ENCODE peak calls at places on chromosomes 3 and 15, in eight cellular contexts. One of them, this sample, is unnamed.

GRCh38 chr15:67087507-67088172 is 22.2 kb downstream of the SMAD3 start:
- DNase-seq in Calu3: no peak
- DNase-seq in stimulated activated effector memory CD8-positive, alpha-beta T cell treated with anti-CD3 and anti-CD28 coated beads, Interleukin-12 subunit alpha, Interleukin-12 subunit beta, amount 100 ng/mL, for 72 hours: no peak
- DNase-seq in mesothelial cell of epicardium: no peak
- DNase-seq in endothelial cell: no peak
- DNase-seq in lung: no peak
- DNase-seq in globus pallidus: no peak
- DNase-seq in NCI-H460: no peak
- DNase-seq in this sample: peak; percentile 65

GRCh38 chr3:61862614-61863289 is 301.4 kb downstream of the PTPRG start:
- DNase-seq in Calu3: no peak
- DNase-seq in stimulated activated effector memory CD8-positive, alpha-beta T cell treated with anti-CD3 and anti-CD28 coated beads, Interleukin-12 subunit alpha, Interleukin-12 subunit beta, amount 100 ng/mL, for 72 hours: no peak
- DNase-seq in mesothelial cell of epicardium: no peak
- DNase-seq in endothelial cell: no peak
- DNase-seq in lung: no peak
- DNase-seq in globus pallidus: no peak
- DNase-seq in NCI-H460: no peak
- DNase-seq in this sample: peak; percentile 18

GRCh38 chr15:64527263-64527984 is 67.0 kb downstream of the ZNF609 start:
- DNase-seq in Calu3: no peak
- DNase-seq in stimulated activated effector memory CD8-positive, alpha-beta T cell treated with anti-CD3 and anti-CD28 coated beads, Interleukin-12 subunit alpha, Interleukin-12 subunit beta, amount 100 ng/mL, for 72 hours: no peak
- DNase-seq in mesothelial cell of epicardium: no peak
- DNase-seq in endothelial cell: no peak
- DNase-seq in lung: no peak
- DNase-seq in globus pallidus: no peak
- DNase-seq in NCI-H460: peak; percentile 18
- DNase-seq in this sample: no peak

GRCh38 chr15:74318376-74319137 is 48.9 kb downstream of the CYP11A1 start:
- DNase-seq in Calu3: no peak
- DNase-seq in stimulated activated effector memory CD8-positive, alpha-beta T cell treated with anti-CD3 and anti-CD28 coated beads, Interleukin-12 subunit alpha, Interleukin-12 subunit beta, amount 100 ng/mL, for 72 hours: no peak
- DNase-seq in mesothelial cell of epicardium: no peak
- DNase-seq in endothelial cell: no peak
- DNase-seq in lung: no peak
- DNase-seq in globus pallidus: no peak
- DNase-seq in NCI-H460: no peak
- DNase-seq in this sample: no peak

GRCh38 chr3:85159376-85159775 is 200.6 kb downstream of the CADM2 start:
- DNase-seq in Calu3: no peak
- DNase-seq in stimulated activated effector memory CD8-positive, alpha-beta T cell treated with anti-CD3 and anti-CD28 coated beads, Interleukin-12 subunit alpha, Interleukin-12 subunit beta, amount 100 ng/mL, for 72 hours: no peak
- DNase-seq in mesothelial cell of epicardium: no peak
- DNase-seq in endothelial cell: no peak
- DNase-seq in lung: no peak
- DNase-seq in globus pallidus: no peak
- DNase-seq in NCI-H460: no peak
- DNase-seq in this sample: peak; percentile 42

GRCh38 chr3:185986201-185986600 is 48.4 kb upstream of the TRA2B start:
- DNase-seq in Calu3: no peak
- DNase-seq in stimulated activated effector memory CD8-positive, alpha-beta T cell treated with anti-CD3 and anti-CD28 coated beads, Interleukin-12 subunit alpha, Interleukin-12 subunit beta, amount 100 ng/mL, for 72 hours: no peak
- DNase-seq in mesothelial cell of epicardium: no peak
- DNase-seq in endothelial cell: no peak
- DNase-seq in lung: no peak
- DNase-seq in globus pallidus: no peak
- DNase-seq in NCI-H460: peak; percentile 83
- DNase-seq in this sample: no peak

GRCh38 chr3:122609798-122610559 is 32.5 kb downstream of the PARP15 start:
- DNase-seq in Calu3: peak; percentile 13
- DNase-seq in stimulated activated effector memory CD8-positive, alpha-beta T cell treated with anti-CD3 and anti-CD28 coated beads, Interleukin-12 subunit alpha, Interleukin-12 subunit beta, amount 100 ng/mL, for 72 hours: peak; percentile 74
- DNase-seq in mesothelial cell of epicardium: no peak
- DNase-seq in endothelial cell: no peak
- DNase-seq in lung: no peak
- DNase-seq in globus pallidus: no peak
- DNase-seq in NCI-H460: no peak
- DNase-seq in this sample: no peak

GRCh38 chr3:23740517-23741402 is 65.0 kb upstream of the UBE2E1 start:
- DNase-seq in Calu3: peak; percentile 78
- DNase-seq in stimulated activated effector memory CD8-positive, alpha-beta T cell treated with anti-CD3 and anti-CD28 coated beads, Interleukin-12 subunit alpha, Interleukin-12 subunit beta, amount 100 ng/mL, for 72 hours: peak; percentile 70
- DNase-seq in mesothelial cell of epicardium: no peak
- DNase-seq in endothelial cell: no peak
- DNase-seq in lung: peak; percentile 64
- DNase-seq in globus pallidus: no peak
- DNase-seq in NCI-H460: peak; percentile 90
- DNase-seq in this sample: peak; percentile 35

GRCh38 chr15:76286231-76286879 is 24.9 kb downstream of the ETFA start:
- DNase-seq in Calu3: no peak
- DNase-seq in stimulated activated effector memory CD8-positive, alpha-beta T cell treated with anti-CD3 and anti-CD28 coated beads, Interleukin-12 subunit alpha, Interleukin-12 subunit beta, amount 100 ng/mL, for 72 hours: no peak
- DNase-seq in mesothelial cell of epicardium: no peak
- DNase-seq in endothelial cell: no peak
- DNase-seq in lung: no peak
- DNase-seq in globus pallidus: no peak
- DNase-seq in NCI-H460: no peak
- DNase-seq in this sample: no peak

GRCh38 chr3:87127286-87127685 is 99.8 kb upstream of the CHMP2B start:
- DNase-seq in Calu3: no peak
- DNase-seq in stimulated activated effector memory CD8-positive, alpha-beta T cell treated with anti-CD3 and anti-CD28 coated beads, Interleukin-12 subunit alpha, Interleukin-12 subunit beta, amount 100 ng/mL, for 72 hours: no peak
- DNase-seq in mesothelial cell of epicardium: no peak
- DNase-seq in endothelial cell: no peak
- DNase-seq in lung: no peak
- DNase-seq in globus pallidus: no peak
- DNase-seq in NCI-H460: no peak
- DNase-seq in this sample: no peak

GRCh38 chr3:127706312-127706711 is 33.6 kb downstream of the ABTB1 start:
- DNase-seq in Calu3: no peak
- DNase-seq in stimulated activated effector memory CD8-positive, alpha-beta T cell treated with anti-CD3 and anti-CD28 coated beads, Interleukin-12 subunit alpha, Interleukin-12 subunit beta, amount 100 ng/mL, for 72 hours: no peak
- DNase-seq in mesothelial cell of epicardium: no peak
- DNase-seq in endothelial cell: no peak
- DNase-seq in lung: no peak
- DNase-seq in globus pallidus: no peak
- DNase-seq in NCI-H460: no peak
- DNase-seq in this sample: no peak

GRCh38 chr3:46867550-46867898 is 4.3 kb upstream of the MYL3 start:
- DNase-seq in Calu3: no peak
- DNase-seq in stimulated activated effector memory CD8-positive, alpha-beta T cell treated with anti-CD3 and anti-CD28 coated beads, Interleukin-12 subunit alpha, Interleukin-12 subunit beta, amount 100 ng/mL, for 72 hours: no peak
- DNase-seq in mesothelial cell of epicardium: no peak
- DNase-seq in endothelial cell: no peak
- DNase-seq in lung: peak; percentile 69
- DNase-seq in globus pallidus: peak; percentile 51
- DNase-seq in NCI-H460: no peak
- DNase-seq in this sample: no peak

GRCh38 chr3:188700497-188700896 is 471.3 kb upstream of the TPRG1 start:
- DNase-seq in Calu3: no peak
- DNase-seq in stimulated activated effector memory CD8-positive, alpha-beta T cell treated with anti-CD3 and anti-CD28 coated beads, Interleukin-12 subunit alpha, Interleukin-12 subunit beta, amount 100 ng/mL, for 72 hours: peak; percentile 55
- DNase-seq in mesothelial cell of epicardium: no peak
- DNase-seq in endothelial cell: no peak
- DNase-seq in lung: no peak
- DNase-seq in globus pallidus: no peak
- DNase-seq in NCI-H460: no peak
- DNase-seq in this sample: no peak

GRCh38 chr3:73572371-73572770 is 52.4 kb downstream of the PDZRN3 start:
- DNase-seq in Calu3: no peak
- DNase-seq in stimulated activated effector memory CD8-positive, alpha-beta T cell treated with anti-CD3 and anti-CD28 coated beads, Interleukin-12 subunit alpha, Interleukin-12 subunit beta, amount 100 ng/mL, for 72 hours: no peak
- DNase-seq in mesothelial cell of epicardium: no peak
- DNase-seq in endothelial cell: no peak
- DNase-seq in lung: no peak
- DNase-seq in globus pallidus: no peak
- DNase-seq in NCI-H460: no peak
- DNase-seq in this sample: peak; percentile 68

GRCh38 chr3:62587169-62587568 is 213.8 kb upstream of the FEZF2 start:
- DNase-seq in Calu3: no peak
- DNase-seq in stimulated activated effector memory CD8-positive, alpha-beta T cell treated with anti-CD3 and anti-CD28 coated beads, Interleukin-12 subunit alpha, Interleukin-12 subunit beta, amount 100 ng/mL, for 72 hours: no peak
- DNase-seq in mesothelial cell of epicardium: no peak
- DNase-seq in endothelial cell: no peak
- DNase-seq in lung: no peak
- DNase-seq in globus pallidus: no peak
- DNase-seq in NCI-H460: no peak
- DNase-seq in this sample: no peak

GRCh38 chr3:53231532-53232511 is 24.0 kb downstream of the TKT start:
- DNase-seq in Calu3: no peak
- DNase-seq in stimulated activated effector memory CD8-positive, alpha-beta T cell treated with anti-CD3 and anti-CD28 coated beads, Interleukin-12 subunit alpha, Interleukin-12 subunit beta, amount 100 ng/mL, for 72 hours: no peak
- DNase-seq in mesothelial cell of epicardium: no peak
- DNase-seq in endothelial cell: no peak
- DNase-seq in lung: no peak
- DNase-seq in globus pallidus: no peak
- DNase-seq in NCI-H460: no peak
- DNase-seq in this sample: no peak

GRCh38 chr3:184315871-184316661 is 1.7 kb downstream of the EIF4G1 start:
- DNase-seq in Calu3: no peak
- DNase-seq in stimulated activated effector memory CD8-positive, alpha-beta T cell treated with anti-CD3 and anti-CD28 coated beads, Interleukin-12 subunit alpha, Interleukin-12 subunit beta, amount 100 ng/mL, for 72 hours: peak; percentile 56
- DNase-seq in mesothelial cell of epicardium: no peak
- DNase-seq in endothelial cell: no peak
- DNase-seq in lung: no peak
- DNase-seq in globus pallidus: no peak
- DNase-seq in NCI-H460: no peak
- DNase-seq in this sample: peak; percentile 37

GRCh38 chr15:81301815-81302399 is 22.0 kb downstream of the STARD5 start:
- DNase-seq in Calu3: no peak
- DNase-seq in stimulated activated effector memory CD8-positive, alpha-beta T cell treated with anti-CD3 and anti-CD28 coated beads, Interleukin-12 subunit alpha, Interleukin-12 subunit beta, amount 100 ng/mL, for 72 hours: peak; percentile 71
- DNase-seq in mesothelial cell of epicardium: no peak
- DNase-seq in endothelial cell: no peak
- DNase-seq in lung: no peak
- DNase-seq in globus pallidus: peak; percentile 54
- DNase-seq in NCI-H460: no peak
- DNase-seq in this sample: no peak